ENCODE peak calls at places on chromosomes 5 and 9, in ten cellular contexts. One of them, this sample, is unnamed. For H3K9me3, the result is how much of the 10 kb centered on the place peaks cover.

GRCh38 chr5:157951673-157952373 is 92.9 kb upstream of the CLINT1 start:
- DNase-seq in HCT116: no peak
- DNase-seq in AG04450: no peak
- DNase-seq in PC-9: no peak
- DNase-seq in H9: no peak
- DNase-seq in spleen: no peak
- DNase-seq in heart left ventricle: no peak
- DNase-seq in cardiac muscle cell: no peak
- DNase-seq in heart right ventricle: no peak
- DNase-seq in tibial artery: no peak
- DNase-seq in this sample: no peak

GRCh38 chr5:78549043-78549442 is 99.5 kb downstream of the LHFPL2 start:
- DNase-seq in HCT116: no peak
- DNase-seq in AG04450: no peak
- DNase-seq in PC-9: no peak
- DNase-seq in H9: peak
- DNase-seq in spleen: no peak
- DNase-seq in heart left ventricle: peak
- DNase-seq in cardiac muscle cell: no peak
- DNase-seq in heart right ventricle: no peak
- DNase-seq in tibial artery: no peak
- DNase-seq in this sample: no peak

GRCh38 chr5:150653145-150653761 is 7.8 kb upstream of the MYOZ3 start:
- DNase-seq in HCT116: no peak
- DNase-seq in AG04450: no peak
- DNase-seq in PC-9: no peak
- DNase-seq in H9: no peak
- DNase-seq in spleen: no peak
- DNase-seq in heart left ventricle: peak
- DNase-seq in cardiac muscle cell: no peak
- DNase-seq in heart right ventricle: peak
- DNase-seq in tibial artery: no peak
- DNase-seq in this sample: peak

GRCh38 chr5:68266457-68266856 is 50.9 kb downstream of the PIK3R1 start:
- DNase-seq in HCT116: no peak
- DNase-seq in AG04450: no peak
- DNase-seq in PC-9: no peak
- DNase-seq in H9: no peak
- DNase-seq in spleen: no peak
- DNase-seq in heart left ventricle: no peak
- DNase-seq in cardiac muscle cell: no peak
- DNase-seq in heart right ventricle: no peak
- DNase-seq in tibial artery: no peak
- DNase-seq in this sample: no peak

GRCh38 chr5:112682621-112683061 is 55.0 kb upstream of the APC start:
- DNase-seq in HCT116: no peak
- DNase-seq in AG04450: no peak
- DNase-seq in PC-9: peak
- DNase-seq in H9: no peak
- DNase-seq in spleen: no peak
- DNase-seq in heart left ventricle: no peak
- DNase-seq in cardiac muscle cell: no peak
- DNase-seq in heart right ventricle: no peak
- DNase-seq in tibial artery: no peak
- DNase-seq in this sample: peak

GRCh38 chr9:98780059-98780749 is 16.2 kb downstream of the ANKS6 start:
- DNase-seq in HCT116: no peak
- DNase-seq in AG04450: no peak
- DNase-seq in PC-9: no peak
- DNase-seq in H9: no peak
- DNase-seq in spleen: no peak
- DNase-seq in heart left ventricle: no peak
- DNase-seq in cardiac muscle cell: no peak
- DNase-seq in heart right ventricle: no peak
- DNase-seq in tibial artery: no peak
- DNase-seq in this sample: no peak

GRCh38 chr9:106883626-106884190 is 20.7 kb downstream of the ZNF462 start:
- DNase-seq in HCT116: no peak
- DNase-seq in AG04450: no peak
- DNase-seq in PC-9: peak
- DNase-seq in H9: no peak
- DNase-seq in spleen: no peak
- DNase-seq in heart left ventricle: no peak
- DNase-seq in cardiac muscle cell: no peak
- DNase-seq in heart right ventricle: no peak
- DNase-seq in tibial artery: no peak
- DNase-seq in this sample: peak

GRCh38 chr9:89519393-89519805 is 21.5 kb upstream of the SEMA4D start:
- DNase-seq in HCT116: peak
- DNase-seq in AG04450: no peak
- DNase-seq in PC-9: peak
- DNase-seq in H9: no peak
- DNase-seq in spleen: peak
- DNase-seq in heart left ventricle: peak
- DNase-seq in cardiac muscle cell: no peak
- DNase-seq in heart right ventricle: no peak
- DNase-seq in tibial artery: no peak
- DNase-seq in this sample: peak

GRCh38 chr5:52983731-52984620 is 5.2 kb upstream of the ITGA2 start:
- DNase-seq in HCT116: peak
- DNase-seq in AG04450: no peak
- DNase-seq in PC-9: peak
- DNase-seq in H9: no peak
- DNase-seq in spleen: no peak
- DNase-seq in heart left ventricle: no peak
- DNase-seq in cardiac muscle cell: no peak
- DNase-seq in heart right ventricle: no peak
- DNase-seq in tibial artery: no peak
- DNase-seq in this sample: peak

GRCh38 chr5:88688242-88688959 is 194.6 kb downstream of the MEF2C start:
- DNase-seq in HCT116: no peak
- DNase-seq in AG04450: no peak
- DNase-seq in PC-9: no peak
- DNase-seq in H9: no peak
- DNase-seq in spleen: no peak
- DNase-seq in heart left ventricle: no peak
- DNase-seq in cardiac muscle cell: no peak
- DNase-seq in heart right ventricle: no peak
- DNase-seq in tibial artery: no peak
- DNase-seq in this sample: no peak

GRCh38 chr5:88686743-88687142 is 196.2 kb downstream of the MEF2C start:
- DNase-seq in HCT116: no peak
- DNase-seq in AG04450: no peak
- DNase-seq in PC-9: no peak
- DNase-seq in H9: no peak
- DNase-seq in spleen: no peak
- DNase-seq in heart left ventricle: no peak
- DNase-seq in cardiac muscle cell: no peak
- DNase-seq in heart right ventricle: no peak
- DNase-seq in tibial artery: no peak
- DNase-seq in this sample: no peak

GRCh38 chr5:88686077-88686541 is 196.9 kb downstream of the MEF2C start:
- DNase-seq in HCT116: no peak
- DNase-seq in AG04450: no peak
- DNase-seq in PC-9: no peak
- DNase-seq in H9: no peak
- DNase-seq in spleen: no peak
- DNase-seq in heart left ventricle: no peak
- DNase-seq in cardiac muscle cell: no peak
- DNase-seq in heart right ventricle: no peak
- DNase-seq in tibial artery: no peak
- DNase-seq in this sample: no peak

GRCh38 chr5:88688981-88689661 is 193.9 kb downstream of the MEF2C start:
- DNase-seq in HCT116: no peak
- DNase-seq in AG04450: no peak
- DNase-seq in PC-9: no peak
- DNase-seq in H9: peak
- DNase-seq in spleen: no peak
- DNase-seq in heart left ventricle: no peak
- DNase-seq in cardiac muscle cell: no peak
- DNase-seq in heart right ventricle: no peak
- DNase-seq in tibial artery: no peak
- DNase-seq in this sample: no peak

GRCh38 chr5:88687253-88687955 is 195.6 kb downstream of the MEF2C start:
- DNase-seq in HCT116: no peak
- DNase-seq in AG04450: no peak
- DNase-seq in PC-9: no peak
- DNase-seq in H9: no peak
- DNase-seq in spleen: no peak
- DNase-seq in heart left ventricle: no peak
- DNase-seq in cardiac muscle cell: no peak
- DNase-seq in heart right ventricle: no peak
- DNase-seq in tibial artery: no peak
- DNase-seq in this sample: no peak
- H3K9me3 ChIP-seq in HCT116: under half
- H3K9me3 ChIP-seq in AG04450: under half
- H3K9me3 ChIP-seq in PC-9: under half
- H3K9me3 ChIP-seq in H9: under half
- H3K9me3 ChIP-seq in spleen: under half
- H3K9me3 ChIP-seq in heart left ventricle: under half
- H3K9me3 ChIP-seq in cardiac muscle cell: under half
- H3K9me3 ChIP-seq in heart right ventricle: under half
- H3K9me3 ChIP-seq in tibial artery: under half
- H3K9me3 ChIP-seq in this sample: under half

GRCh38 chr9:136493567-136493971 is 10.7 kb upstream of the SEC16A start:
- DNase-seq in HCT116: no peak
- DNase-seq in AG04450: no peak
- DNase-seq in PC-9: no peak
- DNase-seq in H9: no peak
- DNase-seq in spleen: no peak
- DNase-seq in heart left ventricle: no peak
- DNase-seq in cardiac muscle cell: no peak
- DNase-seq in heart right ventricle: no peak
- DNase-seq in tibial artery: no peak
- DNase-seq in this sample: no peak
- TF ChIP-seq CTCF in HCT116: no peak
- TF ChIP-seq CTCF in AG04450: no peak
- TF ChIP-seq CTCF in PC-9: no peak
- TF ChIP-seq CTCF in H9: no peak
- TF ChIP-seq CTCF in spleen: no peak
- TF ChIP-seq CTCF in heart left ventricle: no peak
- TF ChIP-seq CTCF in cardiac muscle cell: no peak
- TF ChIP-seq CTCF in heart right ventricle: no peak
- TF ChIP-seq CTCF in tibial artery: no peak
- TF ChIP-seq CTCF in this sample: no peak

GRCh38 chr5:141360685-141361084 is 891 bp downstream of the PCDHGB2 start:
- DNase-seq in HCT116: no peak
- DNase-seq in AG04450: no peak
- DNase-seq in PC-9: no peak
- DNase-seq in H9: no peak
- DNase-seq in spleen: no peak
- DNase-seq in heart left ventricle: no peak
- DNase-seq in cardiac muscle cell: no peak
- DNase-seq in heart right ventricle: no peak
- DNase-seq in tibial artery: no peak
- DNase-seq in this sample: no peak

GRCh38 chr5:141362719-141363118 is 1.2 kb upstream of the PCDHGA5 start:
- DNase-seq in HCT116: no peak
- DNase-seq in AG04450: no peak
- DNase-seq in PC-9: no peak
- DNase-seq in H9: no peak
- DNase-seq in spleen: no peak
- DNase-seq in heart left ventricle: no peak
- DNase-seq in cardiac muscle cell: no peak
- DNase-seq in heart right ventricle: no peak
- DNase-seq in tibial artery: no peak
- DNase-seq in this sample: no peak

GRCh38 chr5:141356133-141356532 is 1.3 kb downstream of the PCDHGA4 start:
- DNase-seq in HCT116: no peak
- DNase-seq in AG04450: no peak
- DNase-seq in PC-9: no peak
- DNase-seq in H9: no peak
- DNase-seq in spleen: no peak
- DNase-seq in heart left ventricle: no peak
- DNase-seq in cardiac muscle cell: no peak
- DNase-seq in heart right ventricle: no peak
- DNase-seq in tibial artery: no peak
- DNase-seq in this sample: no peak

GRCh38 chr5:141356950-141357349 is 2.1 kb downstream of the PCDHGA4 start:
- DNase-seq in HCT116: no peak
- DNase-seq in AG04450: no peak
- DNase-seq in PC-9: no peak
- DNase-seq in H9: no peak
- DNase-seq in spleen: no peak
- DNase-seq in heart left ventricle: no peak
- DNase-seq in cardiac muscle cell: no peak
- DNase-seq in heart right ventricle: no peak
- DNase-seq in tibial artery: no peak
- DNase-seq in this sample: no peak

GRCh38 chr5:141359790-141360426 is at the start of gene PCDHGB2:
- DNase-seq in HCT116: peak
- DNase-seq in AG04450: no peak
- DNase-seq in PC-9: no peak
- DNase-seq in H9: peak
- DNase-seq in spleen: no peak
- DNase-seq in heart left ventricle: no peak
- DNase-seq in cardiac muscle cell: peak
- DNase-seq in heart right ventricle: no peak
- DNase-seq in tibial artery: no peak
- DNase-seq in this sample: peak
- H3K9me3 ChIP-seq in HCT116: under half
- H3K9me3 ChIP-seq in AG04450: half or more
- H3K9me3 ChIP-seq in PC-9: under half
- H3K9me3 ChIP-seq in H9: under half
- H3K9me3 ChIP-seq in spleen: half or more
- H3K9me3 ChIP-seq in heart left ventricle: under half
- H3K9me3 ChIP-seq in cardiac muscle cell: under half
- H3K9me3 ChIP-seq in heart right ventricle: half or more
- H3K9me3 ChIP-seq in tibial artery: under half
- H3K9me3 ChIP-seq in this sample: half or more

GRCh38 chr5:7762267-7762666 is 88.7 kb downstream of the CFAP90 start:
- DNase-seq in HCT116: no peak
- DNase-seq in AG04450: no peak
- DNase-seq in PC-9: no peak
- DNase-seq in H9: peak
- DNase-seq in spleen: no peak
- DNase-seq in heart left ventricle: no peak
- DNase-seq in cardiac muscle cell: no peak
- DNase-seq in heart right ventricle: no peak
- DNase-seq in tibial artery: no peak
- DNase-seq in this sample: no peak
- TF ChIP-seq CTCF in HCT116: no peak
- TF ChIP-seq CTCF in AG04450: no peak
- TF ChIP-seq CTCF in PC-9: no peak
- TF ChIP-seq CTCF in H9: peak
- TF ChIP-seq CTCF in spleen: no peak
- TF ChIP-seq CTCF in heart left ventricle: no peak
- TF ChIP-seq CTCF in cardiac muscle cell: no peak
- TF ChIP-seq CTCF in heart right ventricle: no peak
- TF ChIP-seq CTCF in tibial artery: no peak
- TF ChIP-seq CTCF in this sample: no peak

GRCh38 chr9:128314697-128315096 is 7.5 kb downstream of the TRUB2 start:
- DNase-seq in HCT116: no peak
- DNase-seq in AG04450: no peak
- DNase-seq in PC-9: no peak
- DNase-seq in H9: no peak
- DNase-seq in spleen: no peak
- DNase-seq in heart left ventricle: no peak
- DNase-seq in cardiac muscle cell: no peak
- DNase-seq in heart right ventricle: no peak
- DNase-seq in tibial artery: no peak
- DNase-seq in this sample: no peak
- H3K9me3 ChIP-seq in HCT116: under half
- H3K9me3 ChIP-seq in AG04450: under half
- H3K9me3 ChIP-seq in PC-9: under half
- H3K9me3 ChIP-seq in H9: under half
- H3K9me3 ChIP-seq in spleen: under half
- H3K9me3 ChIP-seq in heart left ventricle: under half
- H3K9me3 ChIP-seq in cardiac muscle cell: under half
- H3K9me3 ChIP-seq in heart right ventricle: under half
- H3K9me3 ChIP-seq in tibial artery: under half
- H3K9me3 ChIP-seq in this sample: under half

GRCh38 chr9:123620258-123620657 is 264.3 kb downstream of the CRB2 start:
- DNase-seq in HCT116: no peak
- DNase-seq in AG04450: no peak
- DNase-seq in PC-9: no peak
- DNase-seq in H9: no peak
- DNase-seq in spleen: no peak
- DNase-seq in heart left ventricle: no peak
- DNase-seq in cardiac muscle cell: no peak
- DNase-seq in heart right ventricle: no peak
- DNase-seq in tibial artery: no peak
- DNase-seq in this sample: no peak
- TF ChIP-seq CTCF in HCT116: no peak
- TF ChIP-seq CTCF in AG04450: no peak
- TF ChIP-seq CTCF in PC-9: no peak
- TF ChIP-seq CTCF in H9: no peak
- TF ChIP-seq CTCF in spleen: no peak
- TF ChIP-seq CTCF in heart left ventricle: no peak
- TF ChIP-seq CTCF in cardiac muscle cell: no peak
- TF ChIP-seq CTCF in heart right ventricle: no peak
- TF ChIP-seq CTCF in tibial artery: no peak
- TF ChIP-seq CTCF in this sample: no peak

This sample was measured in astrocyte.